ENCODE peak calls at places on chromosome 17, in four cellular contexts. One of them, this sample, is unnamed.

GRCh38 chr17:260031-260791 is 78.8 kb upstream of the DOC2B start:
- DNase-seq in GF-D8: no peak
- DNase-seq in NCI-H1436: no peak
- DNase-seq in posterior vena cava: peak
- DNase-seq in this sample: no peak

GRCh38 chr17:74117999-74118421 is 85.5 kb upstream of the RPL38 start:
- DNase-seq in GF-D8: no peak
- DNase-seq in posterior vena cava: peak
- DNase-seq in NCI-H1436: no peak
- DNase-seq in this sample: no peak

GRCh38 chr17:51590071-51590470 is 329.7 kb downstream of the UTP18 start:
- DNase-seq in NCI-H1436: peak
- DNase-seq in GF-D8: no peak
- DNase-seq in posterior vena cava: no peak
- DNase-seq in this sample: no peak

GRCh38 chr17:44241104-44241503 is 21.6 kb upstream of the UBTF start:
- DNase-seq in GF-D8: no peak
- DNase-seq in NCI-H1436: no peak
- DNase-seq in posterior vena cava: no peak
- DNase-seq in this sample: no peak

GRCh38 chr17:51045616-51046526 is 74.8 kb downstream of the SPAG9 start:
- DNase-seq in NCI-H1436: no peak
- DNase-seq in GF-D8: no peak
- DNase-seq in posterior vena cava: no peak
- DNase-seq in this sample: peak

GRCh38 chr17:47735139-47735464 is 2.1 kb downstream of the TBX21 start:
- DNase-seq in NCI-H1436: no peak
- DNase-seq in posterior vena cava: no peak
- DNase-seq in GF-D8: no peak
- DNase-seq in this sample: no peak

GRCh38 chr17:81402530-81402941 is 7.3 kb downstream of the BAHCC1 start:
- DNase-seq in posterior vena cava: no peak
- DNase-seq in NCI-H1436: no peak
- DNase-seq in GF-D8: no peak
- DNase-seq in this sample: no peak

GRCh38 chr17:72077326-72077960 is 43.4 kb upstream of the SOX9 start:
- DNase-seq in NCI-H1436: no peak
- DNase-seq in posterior vena cava: no peak
- DNase-seq in GF-D8: no peak
- DNase-seq in this sample: no peak

GRCh38 chr17:2777242-2777867 is 18.9 kb upstream of the RAP1GAP2 start:
- DNase-seq in NCI-H1436: peak
- DNase-seq in posterior vena cava: no peak
- DNase-seq in GF-D8: no peak
- DNase-seq in this sample: no peak

GRCh38 chr17:8119575-8120519 is 1.5 kb upstream of the ALOXE3 start:
- DNase-seq in GF-D8: peak
- DNase-seq in NCI-H1436: peak
- DNase-seq in posterior vena cava: peak
- DNase-seq in this sample: peak

GRCh38 chr17:76370261-76370993 is 14.0 kb upstream of the SPHK1 start:
- DNase-seq in GF-D8: no peak
- DNase-seq in posterior vena cava: peak
- DNase-seq in NCI-H1436: no peak
- DNase-seq in this sample: no peak

GRCh38 chr17:10205549-10206185 is 7.3 kb upstream of the GAS7 start:
- DNase-seq in GF-D8: peak
- DNase-seq in posterior vena cava: no peak
- DNase-seq in NCI-H1436: no peak
- DNase-seq in this sample: no peak

GRCh38 chr17:61201211-61201610 is 198.4 kb upstream of the TBX2 start:
- DNase-seq in posterior vena cava: no peak
- DNase-seq in GF-D8: no peak
- DNase-seq in NCI-H1436: no peak
- DNase-seq in this sample: no peak

GRCh38 chr17:9925457-9925856 is 20.4 kb upstream of the RCVRN start:
- DNase-seq in posterior vena cava: no peak
- DNase-seq in NCI-H1436: no peak
- DNase-seq in GF-D8: no peak
- DNase-seq in this sample: no peak

GRCh38 chr17:15106540-15106939 is 158.6 kb downstream of the PMP22 start:
- DNase-seq in GF-D8: no peak
- DNase-seq in posterior vena cava: no peak
- DNase-seq in NCI-H1436: no peak
- DNase-seq in this sample: no peak

GRCh38 chr17:17191346-17191792 is 14.8 kb downstream of the PLD6 start:
- DNase-seq in GF-D8: no peak
- DNase-seq in NCI-H1436: no peak
- DNase-seq in posterior vena cava: no peak
- DNase-seq in this sample: no peak

GRCh38 chr17:596763-597644 is 117.6 kb downstream of the VPS53 start:
- DNase-seq in NCI-H1436: no peak
- DNase-seq in posterior vena cava: no peak
- DNase-seq in GF-D8: no peak
- DNase-seq in this sample: no peak

GRCh38 chr17:79341816-79342215 is 267.2 kb downstream of the ENGASE start:
- DNase-seq in GF-D8: no peak
- DNase-seq in NCI-H1436: no peak
- DNase-seq in posterior vena cava: no peak
- DNase-seq in this sample: no peak